ENCODE peak calls at places on chromosomes 11 and 22, in ten cellular contexts. L is left ventricle myocardium inferior, X is BE2C, A is mucosa of descending colon, K is PC-9, D is heart right ventricle, W is upper lobe of right lung, T is psoas muscle, R is thyroid gland, P is tibial nerve. H is an unnamed sample.

GRCh38 chr22:20440637-20441591 is 3.3 kb upstream of the SCARF2 start:
- DNase-seq in R (peak; percentile 64), D (no peak), T (no peak), X (peak; percentile 3), L (no peak), A (no peak), K (no peak), P (no peak), W (peak; percentile 53), H (no peak)

GRCh38 chr22:36405671-36406070 is 17.9 kb upstream of the MYH9 start:
- DNase-seq in K (peak; percentile 55), P (no peak), W (peak; percentile 83), X (no peak), A (no peak), T (peak; percentile 32), R (peak; percentile 84), D (no peak), L (no peak), H (no peak)

GRCh38 chr22:37741312-37741795 is 44.5 kb downstream of the TRIOBP start:
- DNase-seq in P (peak; percentile 93), R (peak; percentile 95), A (peak; percentile 71), D (peak; percentile 86), L (peak; percentile 89), K (no peak), X (peak; percentile 96), T (peak; percentile 82), W (peak; percentile 85), H (no peak)

GRCh38 chr11:61189933-61190332 is 13.4 kb upstream of the PGA3 start:
- DNase-seq in X (no peak), T (no peak), L (no peak), K (no peak), R (no peak), P (no peak), D (no peak), A (no peak), W (no peak), H (no peak)

GRCh38 chr22:45526768-45527360 is 24.2 kb downstream of the FBLN1 start:
- DNase-seq in W (no peak), R (no peak), X (no peak), A (no peak), L (no peak), D (no peak), K (no peak), P (no peak), T (peak; percentile 65), H (no peak)

GRCh38 chr11:57480409-57481137 is 20.2 kb downstream of the RTN4RL2 start:
- DNase-seq in A (peak; percentile 80), T (peak; percentile 66), P (peak; percentile 68), D (peak; percentile 67), R (peak; percentile 78), L (peak; percentile 66), X (peak; percentile 64), W (peak; percentile 87), K (peak; percentile 69), H (no peak)

GRCh38 chr11:118334746-118335145 is 7.8 kb downstream of the CD3D start:
- DNase-seq in R (no peak), W (no peak), K (no peak), T (no peak), D (no peak), X (no peak), L (no peak), A (no peak), P (no peak), H (no peak)

GRCh38 chr11:14386895-14387480 is 28.0 kb upstream of the RRAS2 start:
- DNase-seq in D (peak; percentile 33), R (no peak), X (peak; percentile 28), T (peak; percentile 15), L (peak; percentile 22), K (no peak), A (no peak), W (no peak), P (no peak), H (no peak)

GRCh38 chr11:93622043-93622442 is 39.4 kb upstream of the CEP295 start:
- DNase-seq in R (peak; percentile 24), L (no peak), W (no peak), T (no peak), P (no peak), D (no peak), A (peak; percentile 46), K (no peak), X (no peak), H (no peak)

GRCh38 chr11:15783619-15784018 is 572.7 kb downstream of the SOX6 start:
- DNase-seq in R (no peak), W (no peak), P (no peak), A (no peak), D (no peak), L (no peak), T (no peak), X (no peak), K (no peak), H (no peak)

GRCh38 chr11:17314232-17314547 is 37.4 kb upstream of the NCR3LG1 start:
- DNase-seq in K (no peak), W (no peak), D (no peak), T (no peak), L (no peak), X (no peak), A (no peak), R (no peak), P (no peak), H (no peak)

GRCh38 chr11:17209939-17210245 is 2.1 kb upstream of the PIK3C2A start:
- DNase-seq in D (no peak), R (no peak), T (no peak), L (no peak), K (no peak), W (no peak), X (no peak), P (no peak), A (no peak), H (no peak)

GRCh38 chr11:64356498-64357411 is 2.2 kb upstream of the RPS6KA4 start:
- DNase-seq in T (no peak), A (peak; percentile 50), W (peak; percentile 74), K (peak; percentile 67), P (no peak), X (peak; percentile 62), D (no peak), L (no peak), R (no peak), H (no peak)

DNA sequence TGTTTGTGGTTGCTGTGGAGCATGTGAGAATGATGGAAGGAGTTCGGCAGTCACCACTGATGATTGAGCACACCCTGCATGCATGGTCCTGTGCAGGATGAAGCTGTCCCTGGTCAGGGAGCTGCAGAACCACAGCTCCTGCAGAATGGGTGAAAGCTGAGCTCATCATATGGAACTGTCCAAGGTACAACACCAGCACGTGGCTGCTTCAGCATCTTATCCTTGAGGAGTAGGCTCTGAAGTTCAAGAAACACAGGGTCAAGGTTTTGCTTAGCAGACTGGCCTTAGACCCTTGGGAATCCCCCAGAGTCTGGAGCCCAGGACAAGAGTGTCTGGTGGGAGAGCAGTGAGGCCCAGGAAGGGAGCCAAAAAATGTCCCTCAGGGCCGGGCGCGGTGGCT is 182.4 kb upstream of the LARGE1 start:
- DNase-seq in P (no peak), W (no peak), A (no peak), X (no peak), R (no peak), T (no peak), D (no peak), L (no peak), K (no peak), H (no peak)
- TF ChIP-seq CTCF in P (no peak), W (no peak), A (no peak), X (no peak), R (no peak), T (no peak), D (no peak), L (no peak), K (no peak), H (no peak)

GRCh38 chr22:41928416-41929157 is 2.0 kb upstream of the TNFRSF13C start:
- DNase-seq in K (no peak), X (peak; percentile 27), L (no peak), R (no peak), A (no peak), D (no peak), T (no peak), P (no peak), W (no peak), H (no peak)
- H3K4me1 ChIP-seq in K (no peaks in the 10 kb centered on the region), X (peaks cover 11% of the 10 kb centered on the region), L (peaks cover 14% of the 10 kb centered on the region), R (no peaks in the 10 kb centered on the region), A (peaks cover 4% of the 10 kb centered on the region), D (peaks cover 6% of the 10 kb centered on the region), T (no peaks in the 10 kb centered on the region), P (peaks cover 7% of the 10 kb centered on the region), W (peaks cover 5% of the 10 kb centered on the region), H (no peaks in the 10 kb centered on the region)

GRCh38 chr11:76919887-76920746 is 59.4 kb downstream of the ACER3 start:
- DNase-seq in X (peak; percentile 84), D (peak; percentile 81), W (peak; percentile 75), R (peak; percentile 88), L (peak; percentile 61), P (peak; percentile 92), T (peak; percentile 62), A (peak; percentile 93), K (peak; percentile 67), H (peak; percentile 64)
- H3K4me3 ChIP-seq in X (no peak overlapping the region), D (no peak overlapping the region), W (no peak overlapping the region), R (no peak overlapping the region), L (peak overlapping the region; percentile 20), P (no peak overlapping the region), T (no peak overlapping the region), A (no peak overlapping the region), K (no peak overlapping the region), H (peak overlapping the region; percentile 54)

GRCh38 chr22:33563568-33563967 is 356.7 kb downstream of the LARGE1 start:
- DNase-seq in L (no peak), W (no peak), X (no peak), K (no peak), D (no peak), R (no peak), T (no peak), P (no peak), A (no peak), H (no peak)
- TF ChIP-seq CTCF in L (no peak), W (no peak), X (no peak), K (no peak), D (no peak), R (no peak), T (no peak), P (no peak), A (no peak), H (no peak)